ENCODE peak calls at places on chromosome 5, in nine cellular contexts. B is GM03348; Z is neural crest cell; C is endodermal cell; U is CD8-positive, alpha-beta memory T cell; G is T-helper 2 cell treated with Interferon-gamma antibody and Interleukin-4, amounts not matched to agents 5 μg/mL and 100 μg/mL, for 36 hours; V is M059J; I is LoVo; J is mammary epithelial cell. H is an unnamed sample.

GRCh38 chr5:74040065-74040551 is 414.1 kb downstream of the ARHGEF28 start:
- DNase-seq in B (peak), V (peak), Z (no peak), I (peak), C (no peak), J (peak), U (no peak), G (no peak), H (no peak)

GRCh38 chr5:19479562-19479961 is 508.4 kb downstream of the CDH18 start:
- DNase-seq in J (no peak), V (no peak), C (no peak), I (no peak), B (no peak), Z (no peak), U (no peak), G (no peak), H (no peak)

GRCh38 chr5:27472875-27473274 is 434.5 kb upstream of the CDH9 start:
- DNase-seq in V (peak), U (no peak), C (no peak), J (no peak), I (peak), G (no peak), B (no peak), Z (no peak), H (no peak)

GRCh38 chr5:137649228-137649890 is 86.5 kb downstream of the KLHL3 start:
- DNase-seq in J (no peak), Z (no peak), V (peak), U (no peak), C (no peak), B (peak), I (no peak), G (no peak), H (peak)

GRCh38 chr5:17402291-17403121 is 95.5 kb upstream of the TAF11L2 start:
- DNase-seq in V (no peak), Z (no peak), I (no peak), B (no peak), G (no peak), U (no peak), C (peak), J (no peak), H (no peak)

GRCh38 chr5:111537153-111538024 is 25.1 kb upstream of the STARD4 start:
- DNase-seq in Z (no peak), G (no peak), B (no peak), C (no peak), U (no peak), I (no peak), J (no peak), V (no peak), H (no peak)

GRCh38 chr5:9903806-9904205 is 273.7 kb upstream of the TAS2R1 start:
- DNase-seq in I (no peak), U (no peak), G (no peak), J (no peak), C (no peak), B (no peak), Z (no peak), V (peak), H (peak)

GRCh38 chr5:75335952-75336624 is 932 bp upstream of the HMGCR start:
- DNase-seq in I (peak), G (peak), V (peak), U (no peak), Z (no peak), J (peak), C (no peak), B (peak), H (peak)

GRCh38 chr5:125032286-125032685 is 285.8 kb upstream of the ZNF608 start:
- DNase-seq in C (no peak), Z (no peak), J (no peak), B (no peak), V (peak), G (no peak), I (no peak), U (no peak), H (peak)

GRCh38 chr5:122350496-122350895 is 38.5 kb downstream of the SNCAIP start:
- DNase-seq in Z (no peak), U (no peak), I (no peak), B (no peak), G (no peak), C (no peak), J (no peak), V (no peak), H (peak)

GRCh38 chr5:141528401-141528984 is 39.6 kb downstream of the PCDHGC5 start:
- DNase-seq in C (no peak), I (no peak), B (peak), Z (no peak), V (no peak), U (no peak), G (no peak), J (no peak), H (no peak)

GRCh38 chr5:125134216-125135081 is 388.0 kb upstream of the ZNF608 start:
- DNase-seq in U (no peak), C (no peak), G (no peak), Z (no peak), B (peak), I (no peak), V (peak), J (peak), H (peak)

GRCh38 chr5:157607371-157608161 is 32.0 kb upstream of the ADAM19 start:
- DNase-seq in I (peak), Z (no peak), C (no peak), V (peak), B (peak), G (peak), U (peak), J (peak), H (peak)

GRCh38 chr5:110757118-110757729 is 18.4 kb downstream of the SLC25A46 start:
- DNase-seq in C (no peak), J (peak), I (peak), G (no peak), B (peak), U (no peak), Z (peak), V (peak), H (peak)

GRCh38 chr5:132209131-132209530 is 18.5 kb downstream of the P4HA2 start:
- DNase-seq in J (no peak), C (peak), B (no peak), Z (no peak), U (no peak), I (no peak), G (no peak), V (peak), H (no peak)

GRCh38 chr5:132261881-132262845 is 4.7 kb downstream of the PDLIM4 start:
- DNase-seq in B (no peak), J (no peak), Z (no peak), C (peak), I (no peak), G (no peak), V (no peak), U (no peak), H (no peak)

GRCh38 chr5:56006600-56006999 is 11.8 kb upstream of the IL6ST start:
- DNase-seq in Z (no peak), G (no peak), I (no peak), B (no peak), V (no peak), C (no peak), U (no peak), J (no peak), H (no peak)

GRCh38 chr5:113122053-113122452 is 145.5 kb downstream of the DCP2 start:
- DNase-seq in Z (no peak), J (peak), B (peak), V (peak), G (no peak), I (no peak), C (no peak), U (no peak), H (peak)

GRCh38 chr5:392431-392988 is 50.5 kb upstream of the EXOC3 start:
- DNase-seq in C (peak), V (peak), U (peak), Z (no peak), J (peak), I (no peak), G (peak), B (no peak), H (peak)

GRCh38 chr5:175873090-175873454 is 1.7 kb downstream of the CPLX2 start:
- DNase-seq in I (no peak), J (no peak), B (no peak), G (no peak), V (no peak), Z (peak), U (no peak), C (peak), H (no peak)

GRCh38 chr5:32088214-32088613 is 85.9 kb downstream of the GOLPH3 start:
- DNase-seq in U (no peak), V (no peak), G (no peak), Z (no peak), I (no peak), J (no peak), B (no peak), C (peak), H (no peak)

GRCh38 chr5:31982027-31982426 is 192.1 kb downstream of the GOLPH3 start:
- DNase-seq in V (no peak), C (no peak), Z (no peak), B (no peak), G (no peak), J (no peak), U (no peak), I (no peak), H (no peak)

H was measured in renal cortical epithelial cell.